ENCODE peak calls at places on chromosome 14, in five cellular contexts. K, W, L, F and P are unnamed samples.

GRCh38 chr14:103122578-103123127 is 608 bp upstream of the TNFAIP2 start:
- DNase-seq in W (no peak), K (no peak), F (peak; percentile 72), L (no peak), P (no peak)

GRCh38 chr14:55913324-55914035 is 204.7 kb upstream of the PELI2 start:
- DNase-seq in L (peak; percentile 6), K (peak; percentile 56), F (no peak), W (no peak), P (no peak)

GRCh38 chr14:106044949-106045596 is 518.7 kb downstream of the TMEM121 start:
- DNase-seq in K (no peak), W (peak; percentile 30), F (no peak), L (no peak), P (no peak)

GRCh38 chr14:68285421-68286179 is 466.0 kb downstream of the RAD51B start:
- DNase-seq in L (no peak), F (no peak), K (no peak), W (no peak), P (no peak)

GRCh38 chr14:79972230-79972629 is 239.1 kb downstream of the DIO2 start:
- DNase-seq in K (peak; percentile 16), L (no peak), W (no peak), F (no peak), P (no peak)

GRCh38 chr14:80291099-80291498 is 79.8 kb upstream of the DIO2 start:
- DNase-seq in W (no peak), K (peak; percentile 9), F (no peak), L (no peak), P (no peak)

GRCh38 chr14:90714811-90715210 is 101.4 kb downstream of the TTC7B start:
- DNase-seq in K (peak; percentile 65), L (peak; percentile 22), F (no peak), W (no peak), P (no peak)

GRCh38 chr14:92035890-92036289 is 4.0 kb downstream of the TRIP11 start:
- DNase-seq in F (no peak), L (no peak), W (no peak), K (no peak), P (no peak)

GRCh38 chr14:37623552-37623951 is 28.1 kb downstream of the TTC6 start:
- DNase-seq in L (peak; percentile 41), K (peak; percentile 81), F (no peak), W (no peak), P (no peak)

GRCh38 chr14:66709292-66709691 is 201.3 kb downstream of the GPHN start:
- DNase-seq in W (no peak), L (no peak), K (peak; percentile 19), F (no peak), P (no peak)

GRCh38 chr14:56172571-56172971 is 54.4 kb downstream of the PELI2 start:
- DNase-seq in L (peak; percentile 84), F (no peak), W (no peak), K (peak; percentile 92), P (no peak)

GRCh38 chr14:37196604-37197420 is 925 bp upstream of the MIPOL1 start:
- DNase-seq in F (no peak), L (no peak), K (no peak), W (no peak), P (no peak)

GRCh38 chr14:95664546-95664945 is 21.7 kb upstream of the TCL1B start:
- DNase-seq in W (no peak), K (no peak), L (no peak), F (no peak), P (no peak)

GRCh38 chr14:103594265-103594664 is 31.5 kb downstream of the COA8 start:
- DNase-seq in K (peak; percentile 74), W (peak; percentile 93), F (peak; percentile 48), L (peak; percentile 8), P (peak; percentile 71)

GRCh38 chr14:55874785-55875184 is 243.4 kb upstream of the PELI2 start:
- DNase-seq in L (no peak), F (no peak), K (no peak), W (no peak), P (no peak)

GRCh38 chr14:82725188-82725587 is 1191.5 kb upstream of the SEL1L start:
- DNase-seq in F (no peak), W (no peak), K (no peak), L (no peak), P (no peak)

GRCh38 chr14:26255213-26255612 is 342.6 kb downstream of the NOVA1 start:
- DNase-seq in W (no peak), K (peak; percentile 31), L (peak; percentile 39), F (no peak), P (no peak)

GRCh38 chr14:72603639-72604038 is 290.3 kb downstream of the DPF3 start:
- DNase-seq in K (no peak), F (no peak), W (no peak), L (no peak), P (no peak)

GRCh38 chr14:22536853-22537338 is 52.1 kb downstream of the DAD1 start:
- DNase-seq in W (peak; percentile 77), L (peak; percentile 97), F (no peak), K (peak; percentile 98), P (no peak)

GRCh38 chr14:52640137-52640536 is 55.2 kb downstream of the ERO1A start:
- DNase-seq in F (no peak), W (no peak), L (no peak), K (no peak), P (no peak)

GRCh38 chr14:101077511-101078074 is 174.1 kb upstream of the RTL1 start:
- DNase-seq in K (peak; percentile 33), W (no peak), L (peak; percentile 10), F (peak; percentile 88), P (peak; percentile 12)

GRCh38 chr14:74459289-74459946 is 33.4 kb upstream of the SYNDIG1L start:
- DNase-seq in W (peak; percentile 20), L (peak; percentile 76), K (peak; percentile 69), F (peak; percentile 76), P (peak; percentile 24)

GRCh38 chr14:66120402-66120801 is 365.8 kb upstream of the CCDC196 start:
- DNase-seq in W (no peak), K (no peak), L (no peak), F (no peak), P (no peak)

GRCh38 chr14:95026851-95027463 is 130.4 kb downstream of the DICER1 start:
- DNase-seq in W (no peak), K (no peak), F (no peak), L (no peak), P (no peak)

GRCh38 chr14:80584638-80585505 is 356.7 kb downstream of the CEP128 start:
- DNase-seq in L (no peak), W (no peak), K (peak; percentile 82), F (no peak), P (no peak)

GRCh38 chr14:99754141-99755067 is 38.8 kb upstream of the EML1 start:
- DNase-seq in K (no peak), L (peak; percentile 31), F (no peak), W (no peak), P (no peak)

GRCh38 chr14:33676135-33676566 is 274.7 kb downstream of the EGLN3 start:
- DNase-seq in W (no peak), F (peak; percentile 89), K (no peak), L (peak; percentile 49), P (peak; percentile 37)

GRCh38 chr14:31819281-31819680 is 257.8 kb upstream of the ARHGAP5 start:
- DNase-seq in F (no peak), K (no peak), L (no peak), W (peak; percentile 17), P (no peak)

GRCh38 chr14:42224053-42224888 is 617.6 kb downstream of the LRFN5 start:
- DNase-seq in F (peak; percentile 61), W (peak; percentile 27), K (peak; percentile 68), L (peak; percentile 73), P (peak; percentile 68)

GRCh38 chr14:89851031-89851430 is 103.5 kb downstream of the EFCAB11 start:
- DNase-seq in L (no peak), F (no peak), K (no peak), W (no peak), P (no peak)

GRCh38 chr14:50531595-50532501 is 521 bp downstream of the MAP4K5 start:
- DNase-seq in W (peak; percentile 52), K (peak; percentile 29), L (peak; percentile 64), F (peak; percentile 62), P (peak; percentile 38)

GRCh38 chr14:72611956-72612500 is 281.9 kb downstream of the DPF3 start:
- DNase-seq in L (no peak), F (peak; percentile 7), K (no peak), W (no peak), P (no peak)

DNA sequence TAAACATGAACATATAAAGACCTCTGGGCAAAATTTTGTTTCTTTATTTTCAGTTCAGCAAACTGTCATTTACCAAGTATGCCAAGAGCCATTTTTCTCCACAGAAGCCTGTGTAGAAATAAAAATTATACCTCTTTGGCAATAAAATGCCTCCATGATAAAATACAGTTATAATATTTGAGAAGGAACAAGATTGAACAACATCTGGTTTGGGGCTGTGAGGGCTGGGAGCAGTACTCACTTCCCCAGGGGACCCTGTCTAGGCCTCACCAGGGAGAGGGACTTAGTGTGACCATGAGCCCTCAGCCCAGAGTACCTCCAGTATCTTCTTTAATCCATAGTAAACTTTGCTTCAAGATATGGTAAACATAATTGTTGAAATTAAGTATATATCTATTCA is 65.1 kb downstream of the DAAM1 start:
- DNase-seq in K (no peak), L (peak; percentile 18), W (no peak), F (no peak), P (no peak)
- H3K18ac ChIP-seq in K (peak overlapping the region; percentile 87), L (no peak overlapping the region), W (no peak overlapping the region), F (no peak overlapping the region), P (no peak overlapping the region)

DNA sequence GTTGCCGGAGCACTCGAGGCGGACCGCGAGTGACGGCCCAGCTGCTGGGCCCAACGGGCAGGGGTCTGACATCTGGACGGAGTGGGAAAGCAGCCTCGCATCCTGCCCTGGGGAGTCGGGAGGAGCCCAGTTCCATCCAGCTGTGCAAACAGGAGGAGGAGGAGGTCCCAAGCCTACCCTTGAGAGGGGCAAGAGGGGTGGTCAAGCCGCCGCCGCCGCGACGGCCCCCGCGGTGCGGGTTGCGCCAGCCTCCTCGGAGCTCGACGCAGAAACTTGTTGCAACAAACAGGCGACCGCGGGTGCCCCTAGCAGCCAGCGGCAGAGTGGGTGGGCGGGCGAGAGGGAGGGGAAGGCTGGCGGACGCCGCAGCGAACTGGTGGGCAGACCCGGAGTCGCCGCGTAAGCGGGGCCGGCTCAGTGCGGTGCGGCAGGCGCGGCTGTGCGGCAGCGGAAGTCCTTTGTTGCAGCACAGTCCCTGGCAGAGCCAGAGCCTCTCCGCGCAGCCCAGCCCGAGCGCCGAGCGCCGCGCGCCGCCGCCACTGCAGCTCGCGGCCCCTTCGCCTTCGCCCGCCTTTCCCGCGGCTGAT is at the start of gene ZBTB1:
- DNase-seq in K (peak; percentile 86), W (peak; percentile 88), L (peak; percentile 95), F (peak; percentile 83), P (peak; percentile 84)
- H3K14ac ChIP-seq in K (peak within 1 kb of the TSS; percentile 99), W (peak within 1 kb of the TSS; percentile 98), L (peak within 1 kb of the TSS; percentile 63), F (peak within 1 kb of the TSS; percentile 98), P (peak within 1 kb of the TSS; percentile 58)

GRCh38 chr14:35404496-35405303 is at the start of gene NFKBIA:
- DNase-seq in K (peak; percentile 88), W (peak; percentile 89), L (peak; percentile 95), F (peak; percentile 81), P (peak; percentile 80)
- H3K23ac ChIP-seq in K (peak within 1 kb of the TSS; percentile 94), W (no peak within 1 kb of the TSS), L (peak within 1 kb of the TSS; percentile 98), F (no peak within 1 kb of the TSS), P (peak within 1 kb of the TSS; percentile 99)

GRCh38 chr14:104752338-104752734 is 611 bp upstream of the SIVA1 start:
- DNase-seq in K (no peak), L (no peak), W (no peak), F (no peak), P (no peak)

GRCh38 chr14:104749958-104750529 is 2.9 kb upstream of the SIVA1 start:
- DNase-seq in F (no peak), L (no peak), K (peak; percentile 48), W (no peak), P (no peak)

GRCh38 chr14:104750658-104751057 is 2.3 kb upstream of the SIVA1 start:
- DNase-seq in F (no peak), K (no peak), W (no peak), L (no peak), P (no peak)

GRCh38 chr14:104752735-104753527 is at the start of gene SIVA1:
- DNase-seq in L (peak; percentile 99), F (peak; percentile 99), W (peak; percentile 100), K (peak; percentile 99), P (peak; percentile 99)

GRCh38 chr14:104751539-104752337 is 1.2 kb upstream of the SIVA1 start:
- DNase-seq in F (no peak), K (no peak), L (no peak), W (no peak), P (no peak)
- H3K18ac ChIP-seq in F (no peak overlapping the region), K (no peak overlapping the region), L (peak overlapping the region; percentile 78), W (no peak overlapping the region), P (peak overlapping the region; percentile 92)